ENCODE peak calls at places on chromosomes 16 and 17, in nine cellular contexts. G, W, J, L, V, Q, P, A and M are unnamed samples.
A peak's percentile ranks its signal among the peaks of the same experiment; 100 is the strongest.

GRCh38 chr17:46795379-46795952 is 23.0 kb downstream of the WNT3 start:
- DNase-seq in G (no peak), W (no peak), J (no peak), L (no peak), V (no peak), Q (peak; percentile 32), P (peak; percentile 78), A (no peak), M (no peak)

GRCh38 chr17:50396261-50397110 is 837 bp downstream of the LRRC59 start:
- DNase-seq in G (no peak), W (peak; percentile 69), J (peak; percentile 31), L (peak; percentile 43), V (peak; percentile 44), Q (peak; percentile 76), P (peak; percentile 50), A (peak; percentile 17), M (peak; percentile 85)

GRCh38 chr17:80101946-80102706 is 745 bp downstream of the GAA start:
- DNase-seq in G (no peak), W (no peak), J (no peak), L (no peak), V (peak; percentile 42), Q (peak; percentile 31), P (peak; percentile 54), A (no peak), M (peak; percentile 19)

GRCh38 chr17:47257651-47258339 is 4.2 kb downstream of the ITGB3 start:
- DNase-seq in G (no peak), W (no peak), J (no peak), L (no peak), V (no peak), Q (peak; percentile 77), P (peak; percentile 80), A (no peak), M (peak; percentile 67)

GRCh38 chr17:20823890-20824289 is 218.9 kb downstream of the USP22 start:
- DNase-seq in G (no peak), W (no peak), J (no peak), L (no peak), V (no peak), Q (no peak), P (no peak), A (no peak), M (no peak)

GRCh38 chr17:32393904-32394303 is 43.9 kb downstream of the ZNF207 start:
- DNase-seq in G (no peak), W (no peak), J (no peak), L (no peak), V (no peak), Q (no peak), P (no peak), A (no peak), M (no peak)

GRCh38 chr16:78461496-78461938 is 362.1 kb downstream of the WWOX start:
- DNase-seq in G (no peak), W (no peak), J (no peak), L (no peak), V (no peak), Q (no peak), P (peak; percentile 36), A (no peak), M (no peak)

GRCh38 chr17:68394608-68395331 is 62.5 kb downstream of the WIPI1 start:
- DNase-seq in G (no peak), W (peak; percentile 61), J (no peak), L (no peak), V (no peak), Q (no peak), P (no peak), A (no peak), M (no peak)

GRCh38 chr16:88939814-88940195 is 37.2 kb downstream of the CBFA2T3 start:
- DNase-seq in G (no peak), W (no peak), J (no peak), L (no peak), V (no peak), Q (no peak), P (no peak), A (no peak), M (no peak)

GRCh38 chr17:8830141-8830540 is 31.0 kb upstream of the MFSD6L start:
- DNase-seq in G (no peak), W (no peak), J (no peak), L (no peak), V (no peak), Q (no peak), P (no peak), A (no peak), M (no peak)

GRCh38 chr17:76122411-76123126 is 18.5 kb downstream of the FOXJ1 start:
- DNase-seq in G (no peak), W (peak; percentile 55), J (no peak), L (no peak), V (no peak), Q (no peak), P (no peak), A (no peak), M (no peak)

GRCh38 chr16:8862309-8863130 is 6.3 kb downstream of the CARHSP1 start:
- DNase-seq in G (no peak), W (no peak), J (no peak), L (no peak), V (no peak), Q (no peak), P (no peak), A (no peak), M (no peak)

GRCh38 chr17:65696739-65697394 is 135.4 kb upstream of the AXIN2 start:
- DNase-seq in G (no peak), W (no peak), J (no peak), L (no peak), V (no peak), Q (peak; percentile 81), P (peak; percentile 77), A (no peak), M (peak; percentile 41)

GRCh38 chr16:47721016-47721673 is 260.0 kb downstream of the PHKB start:
- DNase-seq in G (no peak), W (no peak), J (no peak), L (no peak), V (no peak), Q (no peak), P (no peak), A (no peak), M (no peak)

DNA sequence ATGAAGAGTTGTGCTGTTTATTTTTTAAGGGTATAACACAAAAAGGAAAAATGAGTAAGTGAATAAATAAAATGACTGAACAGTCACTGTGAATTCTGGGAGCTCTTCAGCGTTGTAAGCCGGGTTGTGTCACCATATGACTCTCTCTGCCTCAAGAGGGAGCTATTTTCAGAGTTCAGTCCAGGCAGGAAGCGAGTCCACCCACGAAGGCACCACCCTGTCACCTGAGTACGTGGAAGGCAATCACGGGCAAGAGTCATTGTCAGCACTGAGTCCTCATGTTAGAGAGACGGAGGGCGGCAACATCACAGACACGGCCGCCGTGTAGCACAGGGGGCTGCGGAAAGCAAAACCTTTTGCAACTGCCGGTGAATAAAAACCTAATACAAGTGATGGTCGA is 227.6 kb downstream of the UTP18 start:
- DNase-seq in G (no peak), W (no peak), J (no peak), L (peak; percentile 31), V (no peak), Q (peak; percentile 3), P (no peak), A (no peak), M (no peak)
- TF ChIP-seq CTCF in G (no peak), W (no peak), J (no peak), L (peak; percentile 68), V (no peak), Q (no peak), P (no peak), A (no peak), M (no peak)

GRCh38 chr16:67014641-67015315 is 14.2 kb upstream of the CBFB start:
- DNase-seq in G (peak; percentile 10), W (peak; percentile 37), J (no peak), L (no peak), V (peak; percentile 4), Q (no peak), P (no peak), A (no peak), M (no peak)
- H3K4me3 ChIP-seq in G (no peak overlapping the region), W (peak overlapping the region; percentile 48), J (peak overlapping the region; percentile 70), L (peak overlapping the region; percentile 69), V (peak overlapping the region; percentile 38), Q (peak overlapping the region; percentile 43), P (peak overlapping the region; percentile 31), A (no peak overlapping the region), M (peak overlapping the region; percentile 60)

DNA sequence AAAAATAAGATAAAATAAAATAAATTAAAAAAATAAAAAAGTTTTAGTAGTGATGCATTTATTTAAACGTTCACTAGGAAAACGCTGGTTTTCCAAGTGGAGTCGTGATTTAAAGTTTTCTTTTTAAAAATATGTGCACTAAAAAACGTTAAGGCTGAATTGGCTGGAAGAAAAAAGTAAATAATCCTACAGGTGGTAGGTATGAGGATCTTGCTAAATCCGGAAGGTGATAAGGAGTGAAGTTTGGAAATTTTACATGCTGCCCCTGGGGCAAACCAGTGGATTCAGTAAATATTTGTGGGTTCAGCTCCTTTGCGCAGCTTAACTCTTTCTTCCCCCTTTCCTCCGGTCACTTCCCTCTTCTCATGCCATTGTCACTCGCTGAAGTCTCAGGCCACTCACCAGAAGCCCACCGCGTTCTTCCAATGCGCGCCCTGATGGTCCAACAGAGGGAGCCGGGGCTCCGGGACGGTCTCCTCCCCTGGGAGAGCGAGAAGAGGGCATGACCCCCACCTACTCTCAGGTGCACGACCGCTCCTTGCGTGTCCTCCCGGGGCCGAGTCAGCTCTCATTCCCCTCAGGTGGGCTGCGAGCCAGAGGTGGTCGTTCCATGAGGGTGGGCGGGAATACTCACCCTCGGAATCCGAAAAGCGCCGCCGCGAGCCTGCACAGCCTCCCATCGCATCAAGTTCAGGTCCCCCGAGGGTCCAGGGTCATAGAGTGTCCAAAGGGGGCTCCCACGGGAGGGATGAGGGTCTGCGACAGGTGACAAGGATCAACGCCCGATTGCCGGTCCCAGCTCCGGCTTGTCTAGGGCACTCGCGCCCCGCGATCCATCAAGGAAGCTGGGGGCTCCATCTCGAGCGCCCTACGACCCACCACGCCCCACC is 549 bp downstream of the CLN3 start:
- DNase-seq in G (no peak), W (peak; percentile 77), J (peak; percentile 40), L (peak; percentile 33), V (peak; percentile 63), Q (peak; percentile 9), P (peak; percentile 1), A (no peak), M (peak; percentile 24)
- TF ChIP-seq CTCF in G (no peak), W (peak; percentile 29), J (peak; percentile 19), L (peak; percentile 25), V (peak; percentile 14), Q (peak; percentile 42), P (peak; percentile 43), A (peak; percentile 41), M (peak; percentile 52)

GRCh38 chr17:78494189-78494960 is 82.8 kb downstream of the DNAH17 start:
- DNase-seq in G (no peak), W (no peak), J (no peak), L (no peak), V (no peak), Q (no peak), P (no peak), A (no peak), M (no peak)

GRCh38 chr17:78494961-78495330 is 82.2 kb downstream of the DNAH17 start:
- DNase-seq in G (no peak), W (no peak), J (no peak), L (no peak), V (no peak), Q (no peak), P (no peak), A (no peak), M (no peak)

GRCh38 chr17:78497115-78497540 is 80.1 kb downstream of the DNAH17 start:
- DNase-seq in G (peak; percentile 35), W (peak; percentile 87), J (peak; percentile 61), L (peak; percentile 86), V (peak; percentile 70), Q (peak; percentile 88), P (peak; percentile 71), A (peak; percentile 23), M (peak; percentile 75)

GRCh38 chr17:78496311-78496710 is 80.9 kb downstream of the DNAH17 start:
- DNase-seq in G (no peak), W (no peak), J (no peak), L (no peak), V (no peak), Q (no peak), P (no peak), A (no peak), M (no peak)

GRCh38 chr17:78495634-78496033 is 81.6 kb downstream of the DNAH17 start:
- DNase-seq in G (no peak), W (no peak), J (no peak), L (no peak), V (no peak), Q (no peak), P (no peak), A (no peak), M (no peak)
- H3K4me3 ChIP-seq in G (no peak overlapping the region), W (no peak overlapping the region), J (no peak overlapping the region), L (no peak overlapping the region), V (no peak overlapping the region), Q (no peak overlapping the region), P (no peak overlapping the region), A (no peak overlapping the region), M (no peak overlapping the region)